ENCODE peak calls at places on chromosomes 2 and 18, in seven cellular contexts. V is GM20000, H is NCI-H1930, L is kidney epithelial cell, U is RCC 7860, X is hepatic stellate cell, T is GM12892. O is an unnamed sample.

GRCh38 chr2:98294711-98295110 is 51.5 kb upstream of the CNGA3 start:
- DNase-seq in U (no peak), T (no peak), L (no peak), H (no peak), V (no peak), X (no peak), O (no peak)

GRCh38 chr2:10254373-10255188 is 48.1 kb upstream of the HPCAL1 start:
- DNase-seq in U (peak; percentile 4), T (no peak), V (no peak), H (no peak), X (no peak), L (no peak), O (no peak)

GRCh38 chr2:96875498-96876035 is 5.7 kb upstream of the SEMA4C start:
- DNase-seq in H (no peak), T (no peak), L (no peak), U (no peak), V (no peak), X (no peak), O (no peak)

GRCh38 chr2:222842517-222843174 is 18.2 kb upstream of the ACSL3 start:
- DNase-seq in U (no peak), L (no peak), X (no peak), T (no peak), H (no peak), V (no peak), O (no peak)

GRCh38 chr2:74921236-74921736 is 37.2 kb upstream of the POLE4 start:
- DNase-seq in X (no peak), V (no peak), L (no peak), T (no peak), U (no peak), H (no peak), O (no peak)

GRCh38 chr18:57141208-57142129 is 5.4 kb upstream of the BOD1L2 start:
- DNase-seq in U (no peak), V (no peak), X (no peak), H (no peak), L (no peak), T (no peak), O (no peak)

GRCh38 chr2:227826019-227826521 is 12.4 kb downstream of the CCL20 start:
- DNase-seq in H (no peak), V (no peak), X (no peak), U (no peak), T (no peak), L (no peak), O (no peak)

GRCh38 chr2:112646791-112647720 is 1.3 kb downstream of the SLC20A1 start:
- DNase-seq in T (no peak), L (no peak), H (no peak), U (no peak), V (peak; percentile 34), X (no peak), O (no peak)

GRCh38 chr2:219294356-219295351 is 14.5 kb downstream of the PTPRN start:
- DNase-seq in H (peak; percentile 72), L (no peak), V (peak; percentile 99), U (peak; percentile 67), T (peak; percentile 99), X (peak; percentile 96), O (peak; percentile 94)

GRCh38 chr2:16184945-16185660 is 244.8 kb downstream of the MYCN start:
- DNase-seq in T (no peak), H (no peak), X (no peak), V (no peak), U (no peak), L (no peak), O (no peak)

GRCh38 chr2:150303281-150303680 is 184.2 kb downstream of the RND3 start:
- DNase-seq in T (no peak), X (no peak), V (no peak), U (no peak), H (no peak), L (no peak), O (no peak)

GRCh38 chr2:217934321-217935131 is 68.3 kb downstream of the TNS1 start:
- DNase-seq in U (peak; percentile 98), T (no peak), H (no peak), V (no peak), L (peak; percentile 91), X (peak; percentile 93), O (no peak)

GRCh38 chr2:24658531-24659202 is 134.5 kb downstream of the PTRHD1 start:
- DNase-seq in U (no peak), X (no peak), T (no peak), L (no peak), V (no peak), H (no peak), O (no peak)

GRCh38 chr2:11224887-11225286 is 69.6 kb downstream of the SLC66A3 start:
- DNase-seq in H (no peak), U (no peak), V (no peak), T (no peak), X (no peak), L (no peak), O (no peak)

O was measured in GM18507.